ENCODE peak calls at places on chromosomes 11 and 22, in ten cellular contexts. C is epithelial cell of prostate, L is mesendoderm, S is T-helper 1 cell, M is PC-9, R is tibial nerve, U is NCI-H226, Y is endothelial cell, Z is astrocyte of the hippocampus, W is nephron progenitor cell. Q is an unnamed sample.
A peak's percentile ranks its signal among the peaks of the same experiment; 100 is the strongest.

GRCh38 chr11:74100735-74101134 is 70.1 kb downstream of the C2CD3 start:
- DNase-seq in R (no peak), U (no peak), L (no peak), Z (no peak), Y (no peak), S (no peak), W (no peak), C (no peak), M (no peak), Q (no peak)

GRCh38 chr22:43293661-43294392 is 49.3 kb downstream of the SCUBE1 start:
- DNase-seq in U (no peak), S (no peak), Y (no peak), R (peak; percentile 72), M (peak; percentile 83), W (peak; percentile 46), C (peak; percentile 3), Z (no peak), L (peak; percentile 48), Q (no peak)

GRCh38 chr11:119671561-119672015 is 57.4 kb downstream of the NECTIN1 start:
- DNase-seq in S (no peak), L (no peak), U (no peak), R (no peak), C (no peak), M (no peak), Y (no peak), Z (peak; percentile 29), W (no peak), Q (no peak)

GRCh38 chr11:33151411-33151810 is 9.9 kb downstream of the CSTF3 start:
- DNase-seq in Z (no peak), M (no peak), W (no peak), R (no peak), C (no peak), S (no peak), L (no peak), Y (no peak), U (no peak), Q (no peak)

GRCh38 chr11:130001491-130002351 is 914 bp downstream of the PRDM10 start:
- DNase-seq in U (no peak), R (peak; percentile 28), W (peak; percentile 83), C (no peak), S (peak; percentile 26), Z (peak; percentile 58), Y (no peak), M (peak; percentile 26), L (peak; percentile 53), Q (peak; percentile 48)

GRCh38 chr11:86571273-86571948 is 101.0 kb downstream of the ME3 start:
- DNase-seq in L (peak; percentile 95), M (no peak), Z (no peak), Y (peak; percentile 66), W (peak; percentile 32), R (no peak), U (peak; percentile 25), C (no peak), S (no peak), Q (peak; percentile 79)

GRCh38 chr11:43071338-43071737 is 240.5 kb upstream of the API5 start:
- DNase-seq in S (no peak), R (no peak), C (no peak), W (no peak), Y (no peak), L (peak; percentile 88), M (no peak), U (no peak), Z (no peak), Q (no peak)

GRCh38 chr11:118888398-118888797 is 4.7 kb downstream of the CXCR5 start:
- DNase-seq in Z (no peak), L (no peak), M (peak; percentile 55), S (no peak), C (no peak), Y (no peak), W (no peak), R (no peak), U (no peak), Q (no peak)

Q was measured in iPS-NIHi11.